ENCODE peak calls at places on chromosome 18, in eight cellular contexts. Z, L, V, K, F, J, H and E are unnamed samples. For H3K27me3, the result is how much of the 10 kb centered on the place peaks cover.

GRCh38 chr18:8816805-8817204 is 111.4 kb downstream of the MTCL1 start:
- DNase-seq in H (no peak), Z (no peak), F (no peak), K (no peak), V (no peak), L (no peak), J (no peak), E (no peak)

GRCh38 chr18:3368193-3368592 is 81.8 kb upstream of the TGIF1 start:
- DNase-seq in J (no peak), K (no peak), F (no peak), H (no peak), V (no peak), L (no peak), Z (no peak), E (no peak)

GRCh38 chr18:36544036-36544725 is 246.7 kb downstream of the FHOD3 start:
- DNase-seq in V (no peak), H (peak), L (no peak), F (no peak), K (no peak), Z (no peak), J (peak), E (peak)

GRCh38 chr18:42045346-42045745 is 90.3 kb downstream of the PIK3C3 start:
- DNase-seq in K (no peak), H (no peak), F (no peak), J (no peak), L (no peak), V (no peak), Z (no peak), E (no peak)

GRCh38 chr18:28075501-28075900 is 101.4 kb downstream of the CDH2 start:
- DNase-seq in H (no peak), V (no peak), J (no peak), L (no peak), K (no peak), Z (no peak), F (no peak), E (no peak)

GRCh38 chr18:70781860-70782453 is 493.1 kb downstream of the SOCS6 start:
- DNase-seq in H (no peak), L (no peak), K (peak), Z (peak), V (no peak), J (no peak), F (peak), E (peak)

GRCh38 chr18:812673-813404 is 797 bp upstream of the YES1 start:
- DNase-seq in K (peak), H (peak), Z (peak), L (peak), V (peak), F (peak), J (peak), E (peak)

GRCh38 chr18:36711813-36712444 is 116.9 kb downstream of the TPGS2 start:
- DNase-seq in L (peak), K (peak), H (no peak), Z (no peak), F (no peak), V (peak), J (peak), E (peak)

GRCh38 chr18:39946623-39947061 is 2008.4 kb upstream of the PIK3C3 start:
- DNase-seq in Z (no peak), H (no peak), F (no peak), J (no peak), V (no peak), L (no peak), K (no peak), E (no peak)

GRCh38 chr18:7333163-7333562 is 102.3 kb downstream of the LRRC30 start:
- DNase-seq in H (no peak), L (no peak), Z (no peak), V (no peak), F (no peak), J (no peak), K (no peak), E (no peak)

GRCh38 chr18:11322716-11323115 is 173.3 kb upstream of the PIEZO2 start:
- DNase-seq in H (no peak), L (no peak), V (no peak), F (no peak), Z (no peak), J (no peak), K (no peak), E (no peak)

GRCh38 chr18:50715919-50716318 is 103.9 kb downstream of the MRO start:
- DNase-seq in V (no peak), K (no peak), J (no peak), F (no peak), L (no peak), Z (no peak), H (no peak), E (no peak)

GRCh38 chr18:79868168-79868784 is 70.5 kb downstream of the KCNG2 start:
- DNase-seq in F (no peak), V (no peak), L (no peak), K (no peak), J (no peak), Z (no peak), H (no peak), E (peak)

GRCh38 chr18:50662775-50663383 is 103.0 kb downstream of the MAPK4 start:
- DNase-seq in V (no peak), J (no peak), F (no peak), H (peak), Z (no peak), K (no peak), L (no peak), E (no peak)

GRCh38 chr18:31610841-31611240 is 19.2 kb downstream of the TTR start:
- DNase-seq in H (no peak), K (peak), V (no peak), L (no peak), J (no peak), Z (no peak), F (no peak), E (no peak)

GRCh38 chr18:44541159-44541558 is 139.5 kb upstream of the SETBP1 start:
- DNase-seq in Z (no peak), H (no peak), V (no peak), L (no peak), J (no peak), K (no peak), F (no peak), E (peak)

GRCh38 chr18:7038330-7038846 is 79.2 kb downstream of the LAMA1 start:
- DNase-seq in V (peak), K (peak), L (peak), F (no peak), H (peak), J (peak), Z (no peak), E (peak)

GRCh38 chr18:40152859-40153258 is 1802.2 kb upstream of the PIK3C3 start:
- DNase-seq in J (no peak), Z (no peak), V (no peak), H (no peak), L (no peak), F (no peak), K (no peak), E (no peak)

GRCh38 chr18:39839782-39840181 is 2115.3 kb upstream of the PIK3C3 start:
- DNase-seq in J (no peak), V (no peak), Z (no peak), F (no peak), L (no peak), H (no peak), K (no peak), E (no peak)

GRCh38 chr18:26479686-26480079 is 68.7 kb downstream of the KCTD1 start:
- DNase-seq in V (no peak), J (no peak), K (no peak), Z (no peak), L (no peak), F (no peak), H (no peak), E (no peak)

GRCh38 chr18:79405019-79405780 is 9.5 kb downstream of the NFATC1 start:
- DNase-seq in V (no peak), L (no peak), F (no peak), H (peak), Z (peak), J (peak), K (no peak), E (no peak)

GRCh38 chr18:23337599-23338444 is 115.3 kb upstream of the RIOK3 start:
- DNase-seq in L (no peak), Z (no peak), F (no peak), J (no peak), K (no peak), V (no peak), H (no peak), E (no peak)

GRCh38 chr18:10432781-10433180 is 21.7 kb upstream of the APCDD1 start:
- DNase-seq in F (no peak), L (no peak), Z (no peak), H (no peak), K (no peak), V (no peak), J (no peak), E (no peak)

GRCh38 chr18:62651276-62652031 is 63.9 kb upstream of the PHLPP1 start:
- DNase-seq in Z (no peak), V (no peak), K (no peak), H (no peak), F (no peak), L (no peak), J (no peak), E (no peak)

GRCh38 chr18:31504455-31505147 is 6.6 kb downstream of the DSG2 start:
- DNase-seq in L (no peak), F (no peak), Z (no peak), J (no peak), V (no peak), H (no peak), K (no peak), E (no peak)

GRCh38 chr18:25225152-25225551 is 126.8 kb downstream of the ZNF521 start:
- DNase-seq in V (no peak), K (no peak), Z (no peak), J (no peak), H (no peak), L (no peak), F (no peak), E (no peak)

GRCh38 chr18:61127714-61128485 is 205.3 kb upstream of the CDH20 start:
- DNase-seq in V (no peak), L (no peak), J (no peak), F (no peak), Z (no peak), H (no peak), K (no peak), E (no peak)

GRCh38 chr18:35501369-35501768 is 3.6 kb upstream of the INO80C start:
- DNase-seq in F (no peak), H (no peak), Z (no peak), K (no peak), V (no peak), L (no peak), J (no peak), E (no peak)

GRCh38 chr18:39870586-39870985 is 2084.4 kb upstream of the PIK3C3 start:
- DNase-seq in Z (no peak), J (no peak), V (no peak), F (no peak), K (no peak), L (no peak), H (no peak), E (no peak)

GRCh38 chr18:36481935-36482334 is 184.4 kb downstream of the FHOD3 start:
- DNase-seq in Z (no peak), J (no peak), H (no peak), V (no peak), K (no peak), L (no peak), F (no peak), E (no peak)

GRCh38 chr18:31661965-31662364 is 22.4 kb downstream of the B4GALT6 start:
- DNase-seq in J (no peak), Z (no peak), V (no peak), K (no peak), F (no peak), L (no peak), H (no peak), E (no peak)

GRCh38 chr18:58576641-58577251 is 52.1 kb downstream of the ALPK2 start:
- DNase-seq in F (no peak), H (no peak), L (no peak), V (no peak), K (no peak), Z (no peak), J (no peak), E (no peak)

GRCh38 chr18:34514238-34514637 is 195.9 kb upstream of the DTNA start:
- DNase-seq in J (no peak), V (no peak), Z (no peak), K (peak), L (no peak), F (no peak), H (no peak), E (no peak)

GRCh38 chr18:76396792-76397191 is 98.2 kb downstream of the ZNF516 start:
- DNase-seq in Z (no peak), L (no peak), V (peak), F (no peak), H (no peak), K (no peak), J (no peak), E (no peak)

GRCh38 chr18:76397631-76398030 is 97.4 kb downstream of the ZNF516 start:
- DNase-seq in Z (no peak), V (no peak), J (no peak), H (no peak), L (no peak), K (no peak), F (no peak), E (no peak)

GRCh38 chr18:76399613-76400391 is 95.2 kb downstream of the ZNF516 start:
- DNase-seq in H (no peak), F (no peak), L (no peak), J (no peak), Z (no peak), V (peak), K (no peak), E (no peak)

GRCh38 chr18:76398899-76399612 is 96.0 kb downstream of the ZNF516 start:
- DNase-seq in J (peak), H (peak), V (peak), F (peak), K (peak), L (peak), Z (peak), E (peak)

DNA sequence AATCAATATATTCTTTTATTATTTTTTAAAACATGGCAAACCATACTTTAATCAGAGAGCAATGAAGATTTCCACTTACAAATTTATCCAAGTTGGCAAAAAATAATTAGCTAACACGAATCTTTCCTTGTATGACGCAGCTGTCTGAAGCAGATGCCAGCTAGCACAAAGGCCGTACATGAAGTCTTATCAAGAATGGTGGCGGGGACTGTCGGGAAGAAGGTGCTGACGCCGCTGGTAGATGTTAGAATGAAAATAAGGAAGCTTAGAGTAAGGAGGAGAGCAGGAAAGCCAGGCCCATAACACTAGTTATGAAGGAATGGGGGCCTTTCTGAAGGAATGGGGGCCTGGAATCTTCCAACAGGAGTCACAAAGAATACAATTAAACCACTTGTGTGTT is 96.7 kb downstream of the ZNF516 start:
- DNase-seq in F (no peak), K (no peak), Z (no peak), V (peak), J (no peak), L (no peak), H (no peak), E (no peak)
- H3K27me3 ChIP-seq in F (under half), K (under half), Z (under half), V (under half), J (under half), L (under half), H (under half), E (under half)

GRCh38 chr18:22170421-22171262 is 1.3 kb downstream of the GATA6 start:
- DNase-seq in L (no peak), J (peak), Z (no peak), F (no peak), V (peak), H (peak), K (peak), E (no peak)
- H3K27me3 ChIP-seq in L (under half), J (under half), Z (half or more), F (half or more), V (under half), H (under half), K (under half), E (under half)

DNA sequence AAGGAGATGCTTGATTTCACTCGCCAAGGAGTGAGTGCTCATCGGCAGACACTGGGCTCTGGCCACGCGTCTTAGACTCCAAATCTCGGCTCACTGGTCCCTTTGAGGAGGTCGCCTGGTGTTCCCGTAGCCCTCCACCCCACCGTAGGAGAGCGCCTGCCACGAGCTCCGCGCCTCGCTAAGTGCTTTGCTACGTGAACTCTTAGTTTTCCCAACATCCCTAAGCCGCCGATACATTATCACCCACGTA is 805 bp upstream of the LIPG start:
- DNase-seq in J (no peak), H (no peak), F (no peak), K (no peak), Z (no peak), V (no peak), L (no peak), E (no peak)
- H3K27me3 ChIP-seq in J (under half), H (under half), F (half or more), K (under half), Z (half or more), V (under half), L (under half), E (under half)

GRCh38 chr18:78127041-78127440 is 852.6 kb upstream of the SALL3 start:
- DNase-seq in F (no peak), K (no peak), L (no peak), H (no peak), V (no peak), J (no peak), Z (no peak), E (no peak)
- H3K27me3 ChIP-seq in F (under half), K (under half), L (under half), H (under half), V (under half), J (under half), Z (under half), E (under half)

GRCh38 chr18:13218376-13219011 is at the start of gene LDLRAD4:
- DNase-seq in V (peak), L (peak), H (peak), F (no peak), K (no peak), J (peak), Z (peak), E (peak)

GRCh38 chr18:13219012-13219396 is 444 bp downstream of the LDLRAD4 start:
- DNase-seq in L (no peak), J (no peak), H (no peak), K (no peak), F (no peak), V (no peak), Z (no peak), E (no peak)

GRCh38 chr18:13219576-13219975 is 1.0 kb downstream of the LDLRAD4 start:
- DNase-seq in Z (no peak), J (no peak), L (peak), H (no peak), K (no peak), V (no peak), F (no peak), E (no peak)

GRCh38 chr18:13221821-13222220 is 3.3 kb downstream of the LDLRAD4 start:
- DNase-seq in F (no peak), V (peak), J (peak), Z (no peak), L (peak), H (no peak), K (no peak), E (peak)

GRCh38 chr18:13220326-13220991 is 1.9 kb downstream of the LDLRAD4 start:
- DNase-seq in J (no peak), L (peak), K (no peak), H (no peak), F (no peak), V (no peak), Z (no peak), E (peak)
- H3K27me3 ChIP-seq in J (under half), L (under half), K (under half), H (under half), F (half or more), V (under half), Z (under half), E (under half)

DNA sequence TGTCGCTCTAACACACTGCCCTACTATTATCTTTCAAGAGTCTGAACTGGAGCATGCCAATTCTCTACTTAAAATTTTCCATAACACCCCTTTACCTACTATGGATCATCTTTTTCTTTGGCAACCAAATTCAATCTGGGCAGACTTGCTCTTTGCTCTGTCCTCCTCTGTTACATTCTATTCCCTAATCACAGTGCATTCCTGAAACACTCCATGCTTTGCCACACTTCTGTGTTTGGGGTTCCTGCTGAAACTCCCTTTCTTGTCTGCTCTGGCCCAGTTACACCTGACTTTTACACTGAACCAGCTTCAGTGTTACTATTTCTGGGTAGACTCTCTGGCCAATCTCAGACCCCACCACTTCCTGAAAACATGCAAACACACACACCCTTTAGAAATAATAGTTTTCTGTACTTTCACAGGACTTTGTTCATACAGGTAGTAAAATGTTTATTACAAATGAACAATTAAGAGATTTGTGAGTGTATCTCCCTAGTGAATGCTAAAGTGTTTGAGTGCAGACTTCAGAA is 119.9 kb upstream of the DCC start:
- DNase-seq in H (no peak), V (no peak), L (no peak), F (no peak), Z (no peak), K (no peak), J (no peak), E (no peak)
- H3K27me3 ChIP-seq in H (under half), V (under half), L (under half), F (under half), Z (under half), K (under half), J (under half), E (under half)

GRCh38 chr18:46338213-46338612 is 234.0 kb downstream of the HAUS1 start:
- DNase-seq in H (no peak), Z (no peak), F (no peak), V (no peak), L (no peak), J (no peak), K (no peak), E (no peak)
- H3K27me3 ChIP-seq in H (under half), Z (under half), F (under half), V (under half), L (under half), J (under half), K (under half), E (under half)

GRCh38 chr18:4454548-4455112 is 477 bp downstream of the DLGAP1 start:
- DNase-seq in Z (no peak), K (no peak), F (no peak), J (peak), L (no peak), H (peak), V (no peak), E (no peak)
- H3K27me3 ChIP-seq in Z (under half), K (under half), F (under half), J (half or more), L (under half), H (under half), V (under half), E (under half)